ENCODE peak calls at places on chromosomes 2 and 18, in six cellular contexts. L is esophagus muscularis mucosa, S is BE2C, Z is AG04450, C is astrocyte of the spinal cord, W is fibroblast of mammary gland. T is an unnamed sample.

GRCh38 chr18:3453540-3454364 is 3.8 kb downstream of the TGIF1 start:
- DNase-seq in W (peak; percentile 97), L (no peak), Z (peak; percentile 92), C (peak; percentile 99), S (no peak), T (peak; percentile 95)

GRCh38 chr2:167480232-167480985 is 592.1 kb downstream of the XIRP2 start:
- DNase-seq in L (no peak), S (no peak), Z (no peak), W (no peak), C (no peak), T (no peak)

GRCh38 chr2:167103028-167103756 is 214.9 kb downstream of the XIRP2 start:
- DNase-seq in Z (no peak), L (no peak), C (peak; percentile 8), S (no peak), W (no peak), T (no peak)

GRCh38 chr2:136057023-136057801 is 60.7 kb downstream of the CXCR4 start:
- DNase-seq in L (no peak), C (no peak), S (no peak), Z (no peak), W (no peak), T (no peak)

GRCh38 chr2:101047075-101047766 is 45.1 kb downstream of the RPL31 start:
- DNase-seq in S (no peak), W (peak; percentile 23), C (peak; percentile 26), Z (no peak), L (no peak), T (no peak)

GRCh38 chr18:62109676-62110075 is 77.2 kb downstream of the PIGN start:
- DNase-seq in W (no peak), C (peak; percentile 27), L (no peak), S (no peak), Z (no peak), T (peak; percentile 23)

GRCh38 chr2:232431705-232432590 is 24.0 kb upstream of the ALPI start:
- DNase-seq in Z (no peak), W (no peak), S (no peak), L (no peak), C (no peak), T (no peak)

GRCh38 chr2:191041418-191042161 is 27.6 kb upstream of the STAT1 start:
- DNase-seq in S (no peak), Z (no peak), L (no peak), C (peak; percentile 16), W (peak; percentile 77), T (no peak)

GRCh38 chr2:103174711-103175110 is 412.9 kb downstream of the TMEM182 start:
- DNase-seq in S (no peak), C (peak; percentile 37), Z (no peak), W (no peak), L (no peak), T (no peak)

GRCh38 chr2:85308201-85308600 is 19.6 kb downstream of the TGOLN2 start:
- DNase-seq in S (no peak), L (no peak), W (no peak), Z (no peak), C (no peak), T (no peak)

GRCh38 chr18:32469190-32469611 is 1.5 kb downstream of the GAREM1 start:
- DNase-seq in W (peak; percentile 55), L (no peak), C (peak; percentile 25), S (no peak), Z (no peak), T (no peak)

GRCh38 chr2:88090446-88091283 is 23.0 kb downstream of the SMYD1 start:
- DNase-seq in S (no peak), W (no peak), L (no peak), C (no peak), Z (no peak), T (no peak)

GRCh38 chr2:151053661-151053990 is 208.0 kb downstream of the RBM43 start:
- DNase-seq in L (no peak), S (no peak), Z (no peak), W (peak; percentile 58), C (no peak), T (no peak)

GRCh38 chr18:55635439-55635838 is 47.4 kb upstream of the TCF4 start:
- DNase-seq in Z (no peak), L (no peak), W (no peak), C (no peak), S (no peak), T (no peak)

GRCh38 chr18:44195394-44196140 is 485.1 kb upstream of the SETBP1 start:
- DNase-seq in S (no peak), C (no peak), L (no peak), W (peak; percentile 10), Z (no peak), T (no peak)

GRCh38 chr2:71747573-71747972 is 294.2 kb downstream of the DYSF start:
- DNase-seq in C (no peak), S (no peak), Z (no peak), L (no peak), W (no peak), T (no peak)

GRCh38 chr2:43007901-43008300 is 215.5 kb upstream of the HAAO start:
- DNase-seq in C (no peak), L (no peak), S (no peak), W (no peak), Z (no peak), T (no peak)

GRCh38 chr2:235545369-235546150 is 51.7 kb downstream of the AGAP1 start:
- DNase-seq in W (no peak), C (no peak), L (no peak), S (no peak), Z (no peak), T (no peak)

GRCh38 chr18:34120294-34120693 is 104.4 kb downstream of the NOL4 start:
- DNase-seq in L (no peak), W (no peak), C (no peak), S (no peak), Z (no peak), T (no peak)

GRCh38 chr18:1585881-1586488 is 681.3 kb downstream of the ADCYAP1 start:
- DNase-seq in W (peak; percentile 27), C (peak; percentile 49), S (no peak), L (no peak), Z (no peak), T (no peak)

GRCh38 chr2:37168217-37168981 is 11.6 kb upstream of the EIF2AK2 start:
- DNase-seq in S (peak; percentile 34), C (peak; percentile 59), Z (no peak), L (no peak), W (peak; percentile 56), T (no peak)

GRCh38 chr2:150627526-150627925 is 140.1 kb upstream of the RND3 start:
- DNase-seq in L (no peak), S (no peak), C (no peak), Z (no peak), W (no peak), T (no peak)

GRCh38 chr2:99662761-99663341 is 173.0 kb upstream of the REV1 start:
- DNase-seq in C (peak; percentile 97), W (peak; percentile 95), S (peak; percentile 33), Z (peak; percentile 82), L (no peak), T (peak; percentile 95)

GRCh38 chr2:25165992-25166618 is 2.3 kb downstream of the POMC start:
- DNase-seq in C (no peak), L (no peak), W (no peak), S (peak; percentile 59), Z (no peak), T (no peak)

GRCh38 chr2:40317047-40317446 is 134.8 kb downstream of the SLC8A1 start:
- DNase-seq in S (no peak), W (peak; percentile 59), L (no peak), C (peak; percentile 23), Z (no peak), T (no peak)

GRCh38 chr2:207163815-207164747 is 1.7 kb downstream of the KLF7 start:
- DNase-seq in Z (no peak), L (peak; percentile 94), S (peak; percentile 40), C (peak; percentile 59), W (no peak), T (no peak)

GRCh38 chr2:228522276-228522675 is 340.8 kb upstream of the SPHKAP start:
- DNase-seq in C (no peak), L (no peak), S (no peak), Z (no peak), W (peak; percentile 16), T (no peak)

GRCh38 chr2:114167799-114168198 is 274.6 kb upstream of the DPP10 start:
- DNase-seq in L (no peak), W (no peak), Z (no peak), S (no peak), C (no peak), T (no peak)

GRCh38 chr2:64975232-64975791 is 13.9 kb upstream of the SLC1A4 start:
- DNase-seq in C (peak; percentile 56), S (no peak), Z (peak; percentile 48), W (peak; percentile 41), L (no peak), T (peak; percentile 74)

GRCh38 chr2:152047826-152048476 is 50.9 kb downstream of the CACNB4 start:
- DNase-seq in Z (no peak), L (no peak), S (no peak), W (peak; percentile 21), C (no peak), T (no peak)

GRCh38 chr2:29834036-29834540 is 87.3 kb downstream of the ALK start:
- DNase-seq in L (no peak), W (no peak), S (no peak), C (no peak), Z (no peak), T (no peak)

GRCh38 chr2:455913-456312 is 168.0 kb upstream of the ALKAL2 start:
- DNase-seq in S (no peak), L (peak; percentile 29), W (no peak), C (no peak), Z (no peak), T (no peak)

GRCh38 chr2:216792222-216793001 is 67.5 kb downstream of the TNP1 start:
- DNase-seq in L (no peak), W (peak; percentile 22), Z (no peak), C (peak; percentile 54), S (peak; percentile 89), T (no peak)

GRCh38 chr18:12838178-12838634 is 45.8 kb downstream of the PTPN2 start:
- DNase-seq in Z (peak; percentile 64), C (peak; percentile 84), L (no peak), S (no peak), W (peak; percentile 93), T (peak; percentile 84)
- H3K4me3 ChIP-seq in Z (peak overlapping the region; percentile 28), C (no peak overlapping the region), L (no peak overlapping the region), S (no peak overlapping the region), W (peak overlapping the region; percentile 6), T (peak overlapping the region; percentile 29)

DNA sequence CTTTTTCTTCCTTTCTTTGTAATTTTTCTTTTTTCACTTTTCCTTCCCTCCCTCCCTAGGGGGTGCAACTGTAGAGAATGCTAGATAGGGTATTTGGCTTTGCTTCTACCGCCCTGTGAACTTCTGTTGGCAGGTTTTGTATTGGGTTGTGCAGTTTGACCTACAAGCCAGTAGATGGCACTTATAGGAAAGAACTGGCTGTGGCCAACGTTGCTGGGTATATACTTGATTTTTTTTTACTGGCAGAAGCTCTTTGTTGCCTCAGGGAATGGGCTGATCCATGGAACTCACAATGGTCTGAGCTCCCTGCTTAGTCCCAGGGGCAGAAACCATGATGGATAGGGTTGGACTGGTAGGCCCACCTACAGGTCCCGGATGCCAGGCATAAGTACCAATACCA is 1019.5 kb upstream of the LRRTM1 start:
- DNase-seq in Z (no peak), S (peak; percentile 3), W (no peak), C (no peak), L (no peak), T (no peak)
- TF ChIP-seq CTCF in Z (peak; percentile 42), S (peak; percentile 24), W (no peak), C (no peak), L (no peak), T (no peak)

GRCh38 chr2:108615480-108616090 is 81.3 kb downstream of the LIMS1 start:
- DNase-seq in Z (no peak), L (no peak), W (no peak), C (no peak), S (no peak), T (no peak)
- H3K4me3 ChIP-seq in Z (no peak overlapping the region), L (no peak overlapping the region), W (no peak overlapping the region), C (no peak overlapping the region), S (no peak overlapping the region), T (no peak overlapping the region)

GRCh38 chr2:222483513-222484039 is 59.2 kb downstream of the SGPP2 start:
- DNase-seq in C (no peak), Z (no peak), S (peak; percentile 60), W (no peak), L (no peak), T (no peak)
- TF ChIP-seq CTCF in C (no peak), Z (no peak), S (peak; percentile 50), W (no peak), L (no peak), T (no peak)